ENCODE peak calls at places on chromosomes 5 and 9, in six cellular contexts. K is AG09309, D is OCI-LY7, R is uterus, Y is tibial artery, E is GM12865. B is an unnamed sample.
A peak's percentile ranks its signal among the peaks of the same experiment; 100 is the strongest.

GRCh38 chr5:23026252-23027170 is 173.4 kb upstream of the CDH12 start:
- DNase-seq in K (no peak), D (no peak), R (no peak), Y (no peak), E (no peak), B (no peak)

GRCh38 chr9:79572891-79573696 is 1.3 kb downstream of the TLE4 start:
- DNase-seq in K (no peak), D (peak; percentile 50), R (peak; percentile 34), Y (peak; percentile 36), E (peak; percentile 56), B (peak; percentile 74)

GRCh38 chr5:144100702-144101101 is 69.8 kb downstream of the YIPF5 start:
- DNase-seq in K (no peak), D (no peak), R (no peak), Y (no peak), E (no peak), B (no peak)

GRCh38 chr5:39319395-39319794 is 44.9 kb downstream of the C9 start:
- DNase-seq in K (no peak), D (no peak), R (no peak), Y (no peak), E (no peak), B (no peak)

GRCh38 chr9:73911814-73912213 is 585.3 kb upstream of the RORB start:
- DNase-seq in K (no peak), D (no peak), R (no peak), Y (no peak), E (no peak), B (no peak)

GRCh38 chr5:81038495-81038894 is 78.3 kb downstream of the RASGRF2 start:
- DNase-seq in K (no peak), D (no peak), R (no peak), Y (no peak), E (no peak), B (no peak)

GRCh38 chr9:19026375-19026774 is 6.6 kb downstream of the SAXO1 start:
- DNase-seq in K (no peak), D (no peak), R (no peak), Y (no peak), E (no peak), B (no peak)

GRCh38 chr9:104412238-104412637 is 91.8 kb upstream of the OR13F1 start:
- DNase-seq in K (no peak), D (peak; percentile 38), R (no peak), Y (no peak), E (no peak), B (no peak)

GRCh38 chr9:5951686-5952211 is 61.1 kb downstream of the MLANA start:
- DNase-seq in K (peak; percentile 21), D (no peak), R (no peak), Y (no peak), E (no peak), B (no peak)

GRCh38 chr5:136769900-136770684 is 404.7 kb upstream of the TRPC7 start:
- DNase-seq in K (peak; percentile 44), D (peak; percentile 62), R (peak; percentile 36), Y (peak; percentile 70), E (peak; percentile 67), B (peak; percentile 79)

GRCh38 chr9:110977259-110977709 is 61.0 kb downstream of the LPAR1 start:
- DNase-seq in K (no peak), D (no peak), R (peak; percentile 24), Y (no peak), E (peak; percentile 20), B (no peak)

GRCh38 chr5:134132372-134133212 is 18.1 kb downstream of the TCF7 start:
- DNase-seq in K (no peak), D (peak; percentile 42), R (no peak), Y (peak; percentile 11), E (peak; percentile 96), B (no peak)
- TF ChIP-seq CTCF in K (no peak), D (peak; percentile 72), R (no peak), Y (no peak), E (peak; percentile 70), B (no peak)

GRCh38 chr9:87080512-87081225 is 133.4 kb upstream of the GAS1 start:
- DNase-seq in K (no peak), D (no peak), R (no peak), Y (no peak), E (no peak), B (no peak)
- TF ChIP-seq CTCF in K (no peak), D (peak; percentile 44), R (no peak), Y (no peak), E (no peak), B (peak; percentile 55)

GRCh38 chr5:67647772-67648171 is 451.2 kb upstream of the CD180 start:
- DNase-seq in K (no peak), D (no peak), R (no peak), Y (no peak), E (no peak), B (no peak)

GRCh38 chr5:67643531-67643930 is 446.9 kb upstream of the CD180 start:
- DNase-seq in K (no peak), D (no peak), R (no peak), Y (no peak), E (no peak), B (no peak)

GRCh38 chr5:67640011-67640410 is 443.4 kb upstream of the CD180 start:
- DNase-seq in K (no peak), D (no peak), R (no peak), Y (no peak), E (no peak), B (no peak)

GRCh38 chr5:67648201-67648671 is 451.6 kb upstream of the CD180 start:
- DNase-seq in K (peak; percentile 83), D (no peak), R (peak; percentile 91), Y (peak; percentile 86), E (no peak), B (no peak)

GRCh38 chr5:67644221-67644920 is 447.8 kb upstream of the CD180 start:
- DNase-seq in K (no peak), D (no peak), R (no peak), Y (no peak), E (no peak), B (no peak)
- TF ChIP-seq CTCF in K (no peak), D (no peak), R (no peak), Y (no peak), E (no peak), B (no peak)

DNA sequence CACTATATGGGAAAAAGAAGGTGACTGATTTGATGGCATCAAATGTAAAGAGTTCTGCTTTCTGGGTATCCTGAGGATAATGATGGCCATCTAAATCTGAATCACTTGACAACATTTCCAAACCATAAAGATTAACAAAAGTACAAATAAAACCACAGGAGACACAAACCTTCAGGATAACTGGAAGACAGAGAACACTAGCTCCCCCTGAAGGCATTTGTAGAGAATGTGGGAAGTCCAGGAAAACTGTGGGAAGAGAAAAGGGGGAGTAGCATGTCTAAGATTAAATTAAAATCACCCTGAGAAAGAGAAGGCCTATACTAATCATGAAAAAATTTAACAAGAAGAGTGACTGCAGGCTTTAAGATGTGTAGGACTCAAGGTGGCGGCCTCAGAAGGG is 116.2 kb downstream of the PRELID2 start:
- DNase-seq in K (no peak), D (no peak), R (no peak), Y (no peak), E (no peak), B (no peak)
- TF ChIP-seq CTCF in K (peak; percentile 70), D (no peak), R (no peak), Y (no peak), E (no peak), B (peak; percentile 61)

GRCh38 chr9:137115394-137116026 is 977 bp upstream of the DPP7 start:
- DNase-seq in K (no peak), D (no peak), R (no peak), Y (no peak), E (no peak), B (no peak)

GRCh38 chr9:137114613-137115393 is at the start of gene DPP7:
- DNase-seq in K (no peak), D (peak; percentile 82), R (no peak), Y (peak; percentile 61), E (peak; percentile 82), B (no peak)

GRCh38 chr9:137113385-137114159 is 961 bp downstream of the DPP7 start:
- DNase-seq in K (no peak), D (no peak), R (no peak), Y (no peak), E (peak; percentile 62), B (no peak)

GRCh38 chr9:137112564-137113384 is 1.8 kb downstream of the DPP7 start:
- DNase-seq in K (no peak), D (no peak), R (no peak), Y (no peak), E (no peak), B (no peak)

DNA sequence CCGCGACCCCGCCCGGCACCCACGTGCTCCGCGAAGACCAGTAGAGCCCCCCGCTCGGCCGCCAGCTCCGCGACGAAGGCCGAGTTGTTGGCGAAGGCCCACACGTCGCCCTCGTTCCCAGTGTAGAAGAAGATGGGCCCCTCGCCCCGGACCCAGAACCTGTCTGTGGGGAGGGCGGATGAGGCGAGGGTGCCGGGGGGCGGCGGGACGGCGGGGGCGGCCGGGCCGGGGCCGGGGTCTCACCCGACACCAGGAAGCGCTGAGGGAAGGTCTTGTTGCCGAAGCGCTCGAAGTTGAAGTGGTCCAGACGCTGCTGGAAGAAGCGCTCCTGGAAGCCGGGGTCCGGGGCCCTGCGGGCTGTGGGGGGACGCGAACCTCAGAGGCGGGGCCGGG is 317 bp downstream of the DPP7 start:
- DNase-seq in K (no peak), D (no peak), R (no peak), Y (no peak), E (no peak), B (no peak)
- TF ChIP-seq CTCF in K (no peak), D (no peak), R (no peak), Y (no peak), E (no peak), B (no peak)